ENCODE peak calls at places on chromosomes 13 and 19, in five cellular contexts. M is NCI-H2171, P is GM06990, L is OCI-LY7, O is T-helper 1 cell. W is an unnamed sample.

GRCh38 chr13:42559057-42559456 is 14.9 kb upstream of the TNFSF11 start:
- DNase-seq in P (no peak), L (no peak), M (no peak), O (no peak), W (no peak)

GRCh38 chr13:42330991-42331390 is 59.0 kb downstream of the AKAP11 start:
- DNase-seq in P (no peak), O (no peak), M (no peak), L (no peak), W (no peak)

GRCh38 chr19:6967962-6968361 is 53.3 kb downstream of the MBD3L2B start:
- DNase-seq in M (no peak), O (no peak), P (no peak), L (no peak), W (no peak)

GRCh38 chr13:24511019-24511823 is 1.4 kb downstream of the PARP4 start:
- DNase-seq in L (peak; percentile 72), P (peak; percentile 46), O (peak; percentile 3), M (no peak), W (peak; percentile 3)

GRCh38 chr13:20193142-20193923 is 595 bp upstream of the GJB2 start:
- DNase-seq in L (no peak), O (no peak), M (no peak), P (no peak), W (no peak)

GRCh38 chr13:21054313-21054712 is 7.1 kb downstream of the LATS2 start:
- DNase-seq in P (no peak), M (no peak), L (no peak), O (no peak), W (no peak)

GRCh38 chr13:113916330-113916815 is 52.5 kb upstream of the GAS6 start:
- DNase-seq in O (no peak), P (no peak), M (no peak), L (no peak), W (no peak)

GRCh38 chr19:3132971-3133792 is 2.7 kb upstream of the GNA15 start:
- DNase-seq in M (peak; percentile 89), P (peak; percentile 83), L (no peak), O (peak; percentile 67), W (peak; percentile 76)

GRCh38 chr13:110102053-110102452 is 204.9 kb downstream of the COL4A1 start:
- DNase-seq in P (no peak), L (no peak), O (no peak), M (no peak), W (no peak)

W was measured in effector memory CD8-positive, alpha-beta T cell.